ENCODE peak calls at places on chromosomes 5 and 9, in seven cellular contexts. O is GM12878; L is adipocyte; H is skeletal muscle cell; W is HT-29; M is H54; U is CD8-positive, alpha-beta memory T cell. T is an unnamed sample.

GRCh38 chr9:128499920-128500319 is 4.6 kb upstream of the GLE1 start:
- DNase-seq in O (no peak), L (no peak), H (no peak), W (no peak), M (no peak), U (no peak), T (no peak)

GRCh38 chr9:69885474-69885929 is 64.9 kb downstream of the CFAP95 start:
- DNase-seq in O (no peak), L (no peak), H (no peak), W (peak; percentile 81), M (peak; percentile 36), U (no peak), T (no peak)

GRCh38 chr5:146103594-146103993 is 1.8 kb downstream of the PLAC8L1 start:
- DNase-seq in O (no peak), L (peak; percentile 35), H (peak; percentile 28), W (no peak), M (no peak), U (no peak), T (no peak)

GRCh38 chr9:127979333-127980055 is 1.3 kb downstream of the EEIG1 start:
- DNase-seq in O (no peak), L (peak; percentile 76), H (no peak), W (peak; percentile 72), M (peak; percentile 81), U (peak; percentile 37), T (no peak)

GRCh38 chr5:176863765-176864098 is 35.4 kb downstream of the HK3 start:
- DNase-seq in O (no peak), L (no peak), H (no peak), W (no peak), M (no peak), U (no peak), T (no peak)

GRCh38 chr5:102119252-102119651 is 176.8 kb downstream of the SLCO4C1 start:
- DNase-seq in O (no peak), L (no peak), H (no peak), W (no peak), M (no peak), U (no peak), T (no peak)

GRCh38 chr9:134759001-134759607 is 117.5 kb downstream of the COL5A1 start:
- DNase-seq in O (no peak), L (peak; percentile 28), H (no peak), W (no peak), M (no peak), U (no peak), T (no peak)

GRCh38 chr5:146533260-146533857 is 17.4 kb upstream of the GPR151 start:
- DNase-seq in O (peak; percentile 44), L (peak; percentile 86), H (peak; percentile 17), W (peak; percentile 86), M (peak; percentile 82), U (peak; percentile 47), T (no peak)

T was measured in left lung.